ENCODE peak calls at places on chromosomes 7 and 10, in eight cellular contexts. E is aorta, Z is heart right ventricle, L is mesendoderm, W is Panc1, S is heart left ventricle, T is upper lobe of right lung, B is sigmoid colon. D is an unnamed sample. For H3K36me3, the result is how much of the 10 kb centered on the place peaks cover.

GRCh38 chr10:36450385-36450784 is 675.0 kb upstream of the ANKRD30A start:
- DNase-seq in E (no peak), Z (no peak), L (no peak), W (no peak), S (no peak), T (no peak), B (peak), D (no peak)

GRCh38 chr10:80196270-80196949 is 8.9 kb downstream of the ANXA11 start:
- DNase-seq in E (peak), Z (no peak), L (no peak), W (no peak), S (peak), T (peak), B (no peak), D (peak)

GRCh38 chr7:25399000-25399750 is 170.9 kb upstream of the NPVF start:
- DNase-seq in E (no peak), Z (no peak), L (no peak), W (no peak), S (no peak), T (no peak), B (no peak), D (no peak)

GRCh38 chr7:29839302-29839701 is 33.0 kb downstream of the WIPF3 start:
- DNase-seq in E (peak), Z (peak), L (peak), W (no peak), S (no peak), T (no peak), B (peak), D (no peak)

GRCh38 chr7:1693991-1694524 is 24.0 kb downstream of the ELFN1 start:
- DNase-seq in E (peak), Z (no peak), L (peak), W (no peak), S (peak), T (peak), B (peak), D (peak)

GRCh38 chr10:8229153-8229552 is 174.7 kb downstream of the GATA3 start:
- DNase-seq in E (no peak), Z (no peak), L (no peak), W (no peak), S (no peak), T (no peak), B (no peak), D (no peak)

GRCh38 chr10:58362026-58362799 is 23.0 kb upstream of the TFAM start:
- DNase-seq in E (no peak), Z (no peak), L (no peak), W (no peak), S (no peak), T (no peak), B (no peak), D (no peak)

GRCh38 chr10:123772645-123773508 is 106.7 kb downstream of the GPR26 start:
- DNase-seq in E (no peak), Z (no peak), L (peak), W (no peak), S (no peak), T (no peak), B (peak), D (no peak)

GRCh38 chr10:24453404-24453830 is 244.5 kb downstream of the KIAA1217 start:
- DNase-seq in E (no peak), Z (no peak), L (no peak), W (no peak), S (no peak), T (no peak), B (no peak), D (no peak)

GRCh38 chr7:2169923-2170575 is 62.7 kb downstream of the MAD1L1 start:
- DNase-seq in E (no peak), Z (no peak), L (no peak), W (no peak), S (no peak), T (peak), B (no peak), D (peak)

GRCh38 chr10:110780704-110781103 is 91.0 kb upstream of the PDCD4 start:
- DNase-seq in E (no peak), Z (peak), L (no peak), W (no peak), S (peak), T (no peak), B (no peak), D (no peak)

GRCh38 chr10:108358912-108359311 is 1194.4 kb upstream of the SORCS1 start:
- DNase-seq in E (no peak), Z (no peak), L (peak), W (peak), S (no peak), T (no peak), B (no peak), D (no peak)

GRCh38 chr7:159012353-159013069 is 132.2 kb downstream of the VIPR2 start:
- DNase-seq in E (peak), Z (peak), L (no peak), W (no peak), S (peak), T (peak), B (peak), D (no peak)

GRCh38 chr7:132300599-132300998 is 275.7 kb downstream of the PLXNA4 start:
- DNase-seq in E (no peak), Z (peak), L (no peak), W (no peak), S (no peak), T (no peak), B (no peak), D (no peak)

GRCh38 chr10:48606530-48607355 is 1.9 kb upstream of the ARHGAP22 start:
- DNase-seq in E (peak), Z (no peak), L (no peak), W (peak), S (no peak), T (no peak), B (peak), D (no peak)

GRCh38 chr7:120924837-120925236 is 25.7 kb upstream of the ING3 start:
- DNase-seq in E (no peak), Z (no peak), L (no peak), W (no peak), S (no peak), T (no peak), B (no peak), D (no peak)

GRCh38 chr7:134890246-134891240 is 95.8 kb upstream of the AGBL3 start:
- DNase-seq in E (peak), Z (no peak), L (peak), W (no peak), S (no peak), T (no peak), B (peak), D (no peak)

GRCh38 chr10:119667562-119668328 is 16.6 kb downstream of the BAG3 start:
- DNase-seq in E (peak), Z (peak), L (peak), W (peak), S (peak), T (no peak), B (peak), D (peak)

GRCh38 chr7:15648461-15648961 is 38.0 kb downstream of the MEOX2 start:
- DNase-seq in E (no peak), Z (no peak), L (no peak), W (no peak), S (no peak), T (no peak), B (no peak), D (no peak)

GRCh38 chr7:16929146-16929762 is 47.5 kb upstream of the AGR3 start:
- DNase-seq in E (no peak), Z (no peak), L (no peak), W (no peak), S (no peak), T (no peak), B (no peak), D (no peak)

GRCh38 chr7:152127229-152127628 is 101.8 kb downstream of the GALNT11 start:
- DNase-seq in E (no peak), Z (no peak), L (no peak), W (no peak), S (no peak), T (no peak), B (no peak), D (no peak)

GRCh38 chr7:131219277-131220041 is 108.2 kb upstream of the MKLN1 start:
- DNase-seq in E (peak), Z (peak), L (no peak), W (no peak), S (peak), T (no peak), B (peak), D (peak)

GRCh38 chr7:78095549-78095948 is 297.0 kb downstream of the PHTF2 start:
- DNase-seq in E (no peak), Z (no peak), L (peak), W (no peak), S (no peak), T (no peak), B (no peak), D (no peak)

GRCh38 chr10:124671486-124672075 is 72.6 kb downstream of the FAM53B start:
- DNase-seq in E (no peak), Z (peak), L (peak), W (no peak), S (no peak), T (no peak), B (peak), D (peak)

GRCh38 chr10:35446439-35446838 is 110.1 kb downstream of the CCNY start:
- DNase-seq in E (no peak), Z (no peak), L (no peak), W (no peak), S (no peak), T (no peak), B (no peak), D (no peak)

GRCh38 chr10:69492091-69492745 is 41.0 kb downstream of the TSPAN15 start:
- DNase-seq in E (no peak), Z (no peak), L (no peak), W (no peak), S (no peak), T (peak), B (peak), D (no peak)

GRCh38 chr10:17454181-17454800 is at the start of gene ST8SIA6:
- DNase-seq in E (peak), Z (peak), L (peak), W (no peak), S (peak), T (peak), B (no peak), D (peak)

GRCh38 chr7:41809487-41810257 is 106.8 kb upstream of the INHBA start:
- DNase-seq in E (no peak), Z (no peak), L (no peak), W (no peak), S (no peak), T (no peak), B (no peak), D (no peak)

GRCh38 chr7:39624202-39624807 is 933 bp downstream of the RALA start:
- DNase-seq in E (no peak), Z (no peak), L (peak), W (no peak), S (no peak), T (no peak), B (no peak), D (peak)

GRCh38 chr7:39621784-39622411 is 1.5 kb upstream of the RALA start:
- DNase-seq in E (no peak), Z (no peak), L (peak), W (no peak), S (no peak), T (no peak), B (no peak), D (peak)

GRCh38 chr7:39623312-39624201 is at the start of gene RALA:
- DNase-seq in E (peak), Z (peak), L (peak), W (peak), S (peak), T (peak), B (peak), D (peak)

GRCh38 chr7:39622609-39623311 is 612 bp upstream of the RALA start:
- DNase-seq in E (no peak), Z (no peak), L (no peak), W (no peak), S (no peak), T (no peak), B (no peak), D (no peak)

DNA sequence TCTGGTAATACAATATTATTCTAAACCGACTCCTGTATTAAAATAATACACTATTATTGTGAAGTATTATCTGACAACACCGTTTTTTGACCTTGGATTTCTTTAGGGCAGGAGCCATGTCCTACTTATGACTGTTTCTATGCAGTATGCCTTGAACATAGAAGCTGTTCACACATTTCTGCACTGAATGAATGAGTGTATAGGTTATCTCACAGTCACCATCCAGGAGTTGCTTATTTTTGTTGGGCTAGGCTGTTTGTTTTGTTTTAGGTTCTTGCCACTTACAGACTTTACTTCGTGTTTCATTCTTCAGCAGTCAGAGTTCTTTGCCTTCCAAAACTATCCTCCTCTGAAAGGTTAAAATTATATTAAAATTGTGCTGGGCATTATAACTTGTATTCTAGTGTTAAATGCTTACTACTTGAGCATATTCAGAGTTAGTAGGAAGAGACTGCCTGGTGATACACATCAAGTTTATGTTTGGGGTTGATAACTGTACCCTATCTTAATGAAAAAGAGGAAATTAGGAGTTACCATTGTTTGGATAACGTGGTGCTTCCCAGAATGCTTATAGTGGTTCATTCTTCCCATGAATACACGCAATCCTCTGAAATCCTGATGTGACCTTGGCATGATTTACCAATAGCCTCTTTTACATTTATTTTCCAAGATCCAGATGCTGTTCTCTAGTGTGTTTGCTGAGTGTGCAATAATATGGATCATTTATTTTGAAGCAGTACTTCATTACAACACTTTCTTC is 1.7 kb downstream of the RALA start:
- DNase-seq in E (no peak), Z (no peak), L (no peak), W (no peak), S (no peak), T (no peak), B (no peak), D (no peak)
- H3K4me3 ChIP-seq in E (no peak), Z (peak), L (no peak), W (peak), S (peak), T (peak), B (peak), D (no peak)

GRCh38 chr7:105641236-105641810 is 60.0 kb upstream of the EFCAB10 start:
- DNase-seq in E (no peak), Z (no peak), L (no peak), W (no peak), S (no peak), T (peak), B (peak), D (no peak)
- H3K36me3 ChIP-seq in E (under half), Z (half or more), L (under half), W (under half), S (under half), T (under half), B (under half), D (under half)

GRCh38 chr10:51079766-51080165 is 5.5 kb downstream of the PRKG1 start:
- DNase-seq in E (no peak), Z (no peak), L (peak), W (no peak), S (no peak), T (no peak), B (no peak), D (no peak)

GRCh38 chr10:51077507-51077906 is 3.2 kb downstream of the PRKG1 start:
- DNase-seq in E (no peak), Z (no peak), L (no peak), W (no peak), S (no peak), T (no peak), B (no peak), D (no peak)

GRCh38 chr10:51082857-51083256 is 8.6 kb downstream of the PRKG1 start:
- DNase-seq in E (no peak), Z (no peak), L (no peak), W (no peak), S (no peak), T (no peak), B (no peak), D (no peak)

GRCh38 chr10:51076442-51076841 is 2.2 kb downstream of the PRKG1 start:
- DNase-seq in E (no peak), Z (no peak), L (no peak), W (no peak), S (no peak), T (no peak), B (no peak), D (no peak)

GRCh38 chr10:51079331-51079730 is 5.0 kb downstream of the PRKG1 start:
- DNase-seq in E (no peak), Z (no peak), L (peak), W (no peak), S (no peak), T (no peak), B (no peak), D (peak)
- H3K4me3 ChIP-seq in E (no peak), Z (no peak), L (no peak), W (no peak), S (no peak), T (no peak), B (no peak), D (no peak)

GRCh38 chr10:122252805-122253204 is 18.3 kb upstream of the BTBD16 start:
- DNase-seq in E (no peak), Z (no peak), L (no peak), W (no peak), S (no peak), T (no peak), B (peak), D (no peak)

GRCh38 chr10:122253605-122254004 is 17.5 kb upstream of the BTBD16 start:
- DNase-seq in E (no peak), Z (no peak), L (peak), W (no peak), S (no peak), T (no peak), B (no peak), D (no peak)

GRCh38 chr10:122249991-122250750 is 20.9 kb upstream of the BTBD16 start:
- DNase-seq in E (no peak), Z (peak), L (no peak), W (no peak), S (no peak), T (no peak), B (peak), D (no peak)

GRCh38 chr10:122249303-122249850 is 21.7 kb upstream of the BTBD16 start:
- DNase-seq in E (no peak), Z (no peak), L (no peak), W (no peak), S (no peak), T (no peak), B (peak), D (no peak)

GRCh38 chr10:122251459-122252255 is 19.4 kb upstream of the BTBD16 start:
- DNase-seq in E (no peak), Z (no peak), L (no peak), W (no peak), S (no peak), T (no peak), B (peak), D (no peak)
- H3K36me3 ChIP-seq in E (under half), Z (half or more), L (under half), W (under half), S (under half), T (half or more), B (under half), D (under half)

GRCh38 chr7:139106959-139107358 is 2.6 kb downstream of the ZC3HAV1 start:
- DNase-seq in E (no peak), Z (no peak), L (no peak), W (no peak), S (no peak), T (no peak), B (no peak), D (no peak)
- H3K4me3 ChIP-seq in E (no peak), Z (peak), L (no peak), W (peak), S (peak), T (peak), B (peak), D (no peak)

GRCh38 chr10:97669561-97669960 is 17.5 kb downstream of the AVPI1 start:
- DNase-seq in E (no peak), Z (no peak), L (no peak), W (no peak), S (no peak), T (no peak), B (no peak), D (no peak)

GRCh38 chr10:97664282-97664850 is 22.7 kb downstream of the AVPI1 start:
- DNase-seq in E (no peak), Z (no peak), L (no peak), W (no peak), S (no peak), T (no peak), B (no peak), D (no peak)

GRCh38 chr10:97666992-97667391 is 20.0 kb downstream of the AVPI1 start:
- DNase-seq in E (no peak), Z (no peak), L (no peak), W (no peak), S (no peak), T (no peak), B (no peak), D (no peak)

DNA sequence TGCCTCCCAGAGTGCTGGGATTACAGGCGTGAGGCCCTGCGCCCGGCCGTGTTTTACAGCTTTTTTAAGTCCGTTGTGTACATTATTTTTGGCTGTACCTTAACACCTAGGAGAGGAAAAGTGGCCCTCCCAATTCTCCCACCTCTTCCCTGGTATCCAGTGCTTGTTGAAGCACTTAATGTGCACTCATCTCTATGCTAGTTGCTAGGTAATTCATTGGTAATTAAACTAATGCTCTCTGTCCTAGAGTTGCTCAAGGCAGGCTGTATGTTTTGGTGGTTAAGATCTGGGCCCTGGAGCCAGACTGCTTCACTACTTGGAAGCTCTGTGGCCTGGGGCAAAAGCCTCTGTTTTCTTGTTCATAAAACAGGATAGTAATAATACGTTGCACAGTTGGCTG is 19.6 kb downstream of the AVPI1 start:
- DNase-seq in E (no peak), Z (no peak), L (no peak), W (no peak), S (no peak), T (no peak), B (no peak), D (no peak)
- H3K36me3 ChIP-seq in E (under half), Z (half or more), L (under half), W (under half), S (under half), T (half or more), B (under half), D (under half)

GRCh38 chr7:154864531-154864908 is 138.4 kb downstream of the PAXIP1 start:
- DNase-seq in E (no peak), Z (no peak), L (no peak), W (no peak), S (no peak), T (no peak), B (no peak), D (no peak)

GRCh38 chr7:154868901-154869300 is 134.0 kb downstream of the PAXIP1 start:
- DNase-seq in E (peak), Z (no peak), L (peak), W (no peak), S (no peak), T (peak), B (peak), D (peak)

GRCh38 chr7:154863766-154864530 is 139.0 kb downstream of the PAXIP1 start:
- DNase-seq in E (no peak), Z (no peak), L (no peak), W (no peak), S (no peak), T (peak), B (peak), D (no peak)

GRCh38 chr7:154867068-154867467 is 135.9 kb downstream of the PAXIP1 start:
- DNase-seq in E (no peak), Z (no peak), L (no peak), W (no peak), S (no peak), T (peak), B (peak), D (no peak)

DNA sequence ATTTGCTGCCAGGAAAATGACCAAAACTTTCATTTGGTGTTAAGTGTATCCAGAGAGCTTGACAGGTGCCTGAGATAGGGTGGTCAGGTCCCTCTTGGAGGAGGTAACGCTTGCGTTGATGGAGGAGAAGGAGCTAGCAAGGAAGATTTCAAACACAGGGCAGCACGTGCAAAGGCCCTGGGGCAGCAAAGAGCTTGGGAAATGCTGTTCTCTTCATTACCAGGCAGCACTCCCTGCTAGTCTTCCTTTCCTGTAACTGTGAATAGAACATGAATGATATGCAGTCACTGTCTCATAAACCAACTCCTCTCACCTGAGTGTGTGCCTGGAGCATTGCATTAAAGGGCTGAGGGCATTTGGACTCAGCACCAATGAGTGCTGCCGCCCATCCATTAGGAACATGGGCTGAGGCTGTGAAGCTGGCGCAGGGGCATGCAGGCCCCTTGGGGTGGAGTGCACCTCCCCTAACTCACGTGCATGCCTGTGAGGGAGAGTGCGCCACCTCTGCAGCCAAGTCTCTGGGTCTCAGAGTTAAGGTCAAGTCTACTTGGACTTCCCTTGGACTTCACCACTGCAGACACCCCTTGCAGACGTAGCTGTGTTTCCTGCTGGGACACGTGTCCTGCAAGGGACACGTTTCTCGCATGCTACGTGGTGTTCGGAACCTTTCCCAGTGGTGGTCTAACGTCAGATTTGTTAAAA is 136.8 kb downstream of the PAXIP1 start:
- DNase-seq in E (no peak), Z (no peak), L (no peak), W (no peak), S (no peak), T (peak), B (peak), D (no peak)
- H3K4me3 ChIP-seq in E (no peak), Z (no peak), L (no peak), W (no peak), S (no peak), T (no peak), B (no peak), D (no peak)